ENCODE peak calls at places on chromosome 5, in nine cellular contexts. M is ovary, U is fibroblast of mammary gland, P is GM12864, N is psoas muscle, W is MM.1S, D is sigmoid colon, O is lower lobe of right lung, L is mammary epithelial cell. I is an unnamed sample.

GRCh38 chr5:163993126-163993525 is 487.7 kb downstream of the MAT2B start:
- DNase-seq in M (no peak), U (no peak), P (no peak), N (no peak), W (no peak), D (no peak), O (no peak), L (no peak), I (no peak)

GRCh38 chr5:180618830-180619562 is 27.7 kb upstream of the SCGB3A1 start:
- DNase-seq in M (no peak), U (peak; percentile 47), P (no peak), N (no peak), W (no peak), D (no peak), O (no peak), L (peak; percentile 28), I (peak; percentile 93)

GRCh38 chr5:167511-167910 is 23.8 kb upstream of the LRRC14B start:
- DNase-seq in M (no peak), U (no peak), P (no peak), N (no peak), W (no peak), D (peak; percentile 46), O (no peak), L (no peak), I (no peak)

GRCh38 chr5:126594676-126595485 is at the start of gene ALDH7A1:
- DNase-seq in M (peak; percentile 93), U (peak; percentile 88), P (peak; percentile 25), N (peak; percentile 92), W (no peak), D (peak; percentile 93), O (peak; percentile 88), L (peak; percentile 76), I (peak; percentile 87)

GRCh38 chr5:124030043-124030461 is 518.1 kb downstream of the CSNK1G3 start:
- DNase-seq in M (no peak), U (no peak), P (no peak), N (no peak), W (no peak), D (no peak), O (no peak), L (no peak), I (no peak)

GRCh38 chr5:127993476-127993875 is 90.1 kb upstream of the SLC12A2 start:
- DNase-seq in M (no peak), U (no peak), P (no peak), N (no peak), W (no peak), D (no peak), O (no peak), L (no peak), I (no peak)

GRCh38 chr5:66306105-66306843 is 162.2 kb downstream of the SREK1 start:
- DNase-seq in M (peak; percentile 61), U (peak; percentile 73), P (no peak), N (no peak), W (peak; percentile 66), D (peak; percentile 72), O (no peak), L (peak; percentile 58), I (peak; percentile 39)

GRCh38 chr5:177568326-177568725 is 14.0 kb upstream of the FAM193B start:
- DNase-seq in M (no peak), U (no peak), P (no peak), N (no peak), W (no peak), D (no peak), O (no peak), L (no peak), I (no peak)

GRCh38 chr5:132768485-132768868 is 8.6 kb downstream of the SEPTIN8 start:
- DNase-seq in M (no peak), U (no peak), P (no peak), N (no peak), W (no peak), D (no peak), O (no peak), L (no peak), I (no peak)

GRCh38 chr5:65366655-65367054 is 115.1 kb downstream of the ADAMTS6 start:
- DNase-seq in M (no peak), U (no peak), P (no peak), N (no peak), W (no peak), D (no peak), O (no peak), L (no peak), I (no peak)

GRCh38 chr5:127280494-127281220 is 9.9 kb upstream of the MEGF10 start:
- DNase-seq in M (no peak), U (no peak), P (no peak), N (no peak), W (no peak), D (no peak), O (no peak), L (no peak), I (no peak)

GRCh38 chr5:60668715-60669304 is 31.2 kb downstream of the DEPDC1B start:
- DNase-seq in M (no peak), U (peak; percentile 56), P (no peak), N (no peak), W (peak; percentile 38), D (no peak), O (no peak), L (peak; percentile 28), I (no peak)

GRCh38 chr5:149062371-149063016 is 368 bp downstream of the SH3TC2 start:
- DNase-seq in M (no peak), U (peak; percentile 85), P (no peak), N (no peak), W (no peak), D (no peak), O (no peak), L (peak; percentile 97), I (no peak)

GRCh38 chr5:132497488-132497997 is 7.0 kb upstream of the IRF1 start:
- DNase-seq in M (peak; percentile 79), U (peak; percentile 90), P (no peak), N (peak; percentile 77), W (no peak), D (peak; percentile 88), O (peak; percentile 70), L (peak; percentile 79), I (no peak)

GRCh38 chr5:138755084-138755748 is 2.0 kb downstream of the CTNNA1 start:
- DNase-seq in M (no peak), U (no peak), P (no peak), N (no peak), W (no peak), D (no peak), O (no peak), L (peak; percentile 6), I (no peak)

GRCh38 chr5:170430871-170431437 is 41.8 kb upstream of the KCNMB1 start:
- DNase-seq in M (no peak), U (no peak), P (no peak), N (no peak), W (no peak), D (no peak), O (no peak), L (no peak), I (no peak)

GRCh38 chr5:149015126-149015525 is 47.7 kb downstream of the SH3TC2 start:
- DNase-seq in M (no peak), U (peak; percentile 30), P (no peak), N (no peak), W (no peak), D (no peak), O (no peak), L (no peak), I (no peak)

DNA sequence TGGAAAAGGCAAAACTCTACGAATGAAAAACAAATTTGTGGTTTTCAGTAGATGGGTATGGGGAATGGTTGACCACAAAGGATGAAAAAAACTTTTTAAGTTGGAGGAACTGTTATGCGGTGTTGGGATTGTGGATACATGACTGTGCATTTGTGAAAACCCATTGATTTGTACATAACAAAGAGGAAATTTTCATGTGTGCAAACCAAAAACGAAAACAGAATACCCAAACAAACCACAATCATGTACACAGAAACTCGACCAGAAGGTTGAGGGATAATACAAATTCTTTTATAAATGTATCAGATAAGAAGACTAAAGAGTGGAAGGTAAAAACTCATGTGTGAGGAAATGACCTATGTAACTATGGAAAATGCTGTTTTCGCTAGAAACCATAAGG is 1012.4 kb downstream of the CDH18 start:
- DNase-seq in M (no peak), U (no peak), P (no peak), N (no peak), W (peak; percentile 34), D (no peak), O (no peak), L (no peak), I (no peak)
- TF ChIP-seq CTCF in M (no peak), U (no peak), P (no peak), N (no peak), W (no peak), D (no peak), O (no peak), L (no peak), I (no peak)

DNA sequence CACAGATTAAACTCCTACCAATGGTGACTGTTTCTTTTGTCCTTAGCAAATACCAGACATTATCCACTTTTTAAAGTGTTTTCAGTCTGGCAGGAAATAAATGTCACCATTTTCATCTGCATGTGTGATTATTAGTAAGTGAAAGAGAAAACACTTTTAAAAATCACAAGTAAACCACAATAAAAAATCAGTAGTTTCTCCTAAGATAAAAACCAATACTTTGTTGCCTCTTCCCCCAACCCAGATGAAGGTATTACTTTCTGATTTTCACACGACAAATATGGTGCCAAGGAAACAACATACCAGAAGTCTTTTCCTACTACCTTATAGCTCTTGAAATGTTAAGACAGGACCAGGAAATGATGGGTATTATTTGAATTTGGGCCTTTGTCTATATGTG is 11.5 kb upstream of the MAP3K1 start:
- DNase-seq in M (no peak), U (no peak), P (no peak), N (no peak), W (no peak), D (no peak), O (no peak), L (no peak), I (no peak)
- TF ChIP-seq CTCF in M (no peak), U (no peak), P (no peak), N (no peak), W (no peak), D (no peak), O (no peak), L (no peak), I (no peak)

GRCh38 chr5:147578228-147579024 is 68.6 kb upstream of the DPYSL3 start:
- DNase-seq in M (no peak), U (peak; percentile 71), P (no peak), N (no peak), W (peak; percentile 41), D (no peak), O (no peak), L (peak; percentile 40), I (no peak)
- TF ChIP-seq CTCF in M (peak; percentile 40), U (peak; percentile 76), P (peak; percentile 24), N (peak; percentile 58), W (peak; percentile 64), D (peak; percentile 53), O (peak; percentile 55), L (peak; percentile 53), I (peak; percentile 74)

GRCh38 chr5:102196481-102196880 is 99.6 kb downstream of the SLCO4C1 start:
- DNase-seq in M (no peak), U (no peak), P (no peak), N (no peak), W (no peak), D (peak; percentile 25), O (no peak), L (no peak), I (no peak)
- TF ChIP-seq CTCF in M (no peak), U (no peak), P (no peak), N (no peak), W (no peak), D (no peak), O (no peak), L (no peak), I (no peak)